ENCODE peak calls at places on chromosomes 5 and 9, in nine cellular contexts. O, K, C, E, G, N, T, X and H are unnamed samples.
A peak's percentile ranks its signal among the peaks of the same experiment; 100 is the strongest.

GRCh38 chr5:52786937-52787599 is 648 bp upstream of the ITGA1 start:
- DNase-seq in O (no peak), K (no peak), C (peak; percentile 18), E (no peak), G (peak; percentile 43), N (no peak), T (peak; percentile 70), X (no peak), H (peak; percentile 68)

GRCh38 chr5:163079618-163080017 is 357.8 kb upstream of the CCNG1 start:
- DNase-seq in O (no peak), K (peak; percentile 40), C (peak; percentile 41), E (no peak), G (no peak), N (no peak), T (peak; percentile 31), X (no peak), H (no peak)

GRCh38 chr5:86977185-86977584 is 290.5 kb upstream of the RASA1 start:
- DNase-seq in O (no peak), K (no peak), C (no peak), E (no peak), G (peak; percentile 61), N (no peak), T (no peak), X (peak; percentile 67), H (no peak)

GRCh38 chr5:127746756-127747155 is 43.6 kb downstream of the CCDC192 start:
- DNase-seq in O (no peak), K (peak; percentile 69), C (no peak), E (no peak), G (peak; percentile 56), N (no peak), T (peak; percentile 43), X (peak; percentile 27), H (peak; percentile 41)

GRCh38 chr9:133569891-133570651 is 35.6 kb downstream of the ADAMTSL2 start:
- DNase-seq in O (peak; percentile 39), K (no peak), C (peak; percentile 56), E (no peak), G (no peak), N (no peak), T (no peak), X (no peak), H (no peak)

GRCh38 chr5:55926476-55926875 is 68.3 kb downstream of the IL6ST start:
- DNase-seq in O (no peak), K (no peak), C (no peak), E (no peak), G (no peak), N (no peak), T (no peak), X (no peak), H (no peak)

GRCh38 chr5:38316544-38317224 is 58.3 kb downstream of the EGFLAM start:
- DNase-seq in O (no peak), K (no peak), C (no peak), E (no peak), G (peak; percentile 54), N (peak; percentile 46), T (no peak), X (peak; percentile 82), H (no peak)

GRCh38 chr9:112439825-112440224 is 46.8 kb upstream of the KIAA1958 start:
- DNase-seq in O (no peak), K (no peak), C (no peak), E (no peak), G (no peak), N (no peak), T (no peak), X (no peak), H (peak; percentile 50)

GRCh38 chr9:20297646-20298084 is 324.6 kb downstream of the MLLT3 start:
- DNase-seq in O (no peak), K (no peak), C (no peak), E (no peak), G (peak; percentile 17), N (peak; percentile 62), T (no peak), X (peak; percentile 38), H (peak; percentile 81)

GRCh38 chr5:178786859-178787499 is 56.5 kb upstream of the ZNF354A start:
- DNase-seq in O (no peak), K (peak; percentile 98), C (no peak), E (no peak), G (peak; percentile 10), N (peak; percentile 79), T (peak; percentile 96), X (peak; percentile 50), H (peak; percentile 97)

GRCh38 chr5:157983906-157984551 is 125.1 kb upstream of the CLINT1 start:
- DNase-seq in O (no peak), K (no peak), C (no peak), E (no peak), G (no peak), N (no peak), T (no peak), X (no peak), H (no peak)

GRCh38 chr5:10536931-10537579 is 26.8 kb upstream of the ANKRD33B start:
- DNase-seq in O (no peak), K (no peak), C (no peak), E (no peak), G (peak; percentile 45), N (no peak), T (no peak), X (no peak), H (no peak)

GRCh38 chr9:122474561-122474960 is 3.2 kb downstream of the OR1J1 start:
- DNase-seq in O (no peak), K (no peak), C (no peak), E (no peak), G (no peak), N (no peak), T (no peak), X (no peak), H (no peak)

GRCh38 chr9:85040141-85040540 is 370.6 kb downstream of the NTRK2 start:
- DNase-seq in O (peak; percentile 6), K (no peak), C (no peak), E (no peak), G (no peak), N (no peak), T (no peak), X (no peak), H (peak; percentile 76)

GRCh38 chr5:53406630-53407316 is 73.7 kb upstream of the FST start:
- DNase-seq in O (no peak), K (peak; percentile 87), C (no peak), E (peak; percentile 73), G (peak; percentile 74), N (peak; percentile 91), T (peak; percentile 75), X (peak; percentile 88), H (peak; percentile 92)

GRCh38 chr9:15824310-15824709 is 271.5 kb downstream of the CCDC171 start:
- DNase-seq in O (peak; percentile 7), K (peak; percentile 6), C (peak; percentile 23), E (no peak), G (peak; percentile 28), N (no peak), T (peak; percentile 71), X (no peak), H (peak; percentile 4)
- TF ChIP-seq CTCF in O (peak; percentile 34), K (no peak), C (no peak), E (peak; percentile 38), G (no peak), N (peak; percentile 51), T (peak; percentile 19), X (no peak), H (no peak)

GRCh38 chr5:141430332-141431113 is at the start of gene PCDHGA12:
- DNase-seq in O (no peak), K (no peak), C (no peak), E (peak; percentile 52), G (peak; percentile 96), N (peak; percentile 88), T (peak; percentile 89), X (peak; percentile 92), H (peak; percentile 77)
- TF ChIP-seq CTCF in O (no peak), K (no peak), C (no peak), E (peak; percentile 50), G (peak; percentile 78), N (peak; percentile 83), T (peak; percentile 30), X (peak; percentile 75), H (peak; percentile 65)

GRCh38 chr5:134913795-134914194 is 8.9 kb downstream of the PCBD2 start:
- DNase-seq in O (no peak), K (no peak), C (no peak), E (no peak), G (no peak), N (no peak), T (no peak), X (no peak), H (no peak)

GRCh38 chr5:134920848-134921575 is 16.1 kb downstream of the PCBD2 start:
- DNase-seq in O (no peak), K (no peak), C (no peak), E (no peak), G (no peak), N (no peak), T (no peak), X (no peak), H (no peak)

GRCh38 chr5:134913254-134913653 is 8.3 kb downstream of the PCBD2 start:
- DNase-seq in O (no peak), K (no peak), C (no peak), E (no peak), G (no peak), N (no peak), T (no peak), X (no peak), H (no peak)

GRCh38 chr5:134911285-134912215 is 6.6 kb downstream of the PCBD2 start:
- DNase-seq in O (no peak), K (no peak), C (no peak), E (no peak), G (no peak), N (no peak), T (no peak), X (peak; percentile 27), H (peak; percentile 17)

DNA sequence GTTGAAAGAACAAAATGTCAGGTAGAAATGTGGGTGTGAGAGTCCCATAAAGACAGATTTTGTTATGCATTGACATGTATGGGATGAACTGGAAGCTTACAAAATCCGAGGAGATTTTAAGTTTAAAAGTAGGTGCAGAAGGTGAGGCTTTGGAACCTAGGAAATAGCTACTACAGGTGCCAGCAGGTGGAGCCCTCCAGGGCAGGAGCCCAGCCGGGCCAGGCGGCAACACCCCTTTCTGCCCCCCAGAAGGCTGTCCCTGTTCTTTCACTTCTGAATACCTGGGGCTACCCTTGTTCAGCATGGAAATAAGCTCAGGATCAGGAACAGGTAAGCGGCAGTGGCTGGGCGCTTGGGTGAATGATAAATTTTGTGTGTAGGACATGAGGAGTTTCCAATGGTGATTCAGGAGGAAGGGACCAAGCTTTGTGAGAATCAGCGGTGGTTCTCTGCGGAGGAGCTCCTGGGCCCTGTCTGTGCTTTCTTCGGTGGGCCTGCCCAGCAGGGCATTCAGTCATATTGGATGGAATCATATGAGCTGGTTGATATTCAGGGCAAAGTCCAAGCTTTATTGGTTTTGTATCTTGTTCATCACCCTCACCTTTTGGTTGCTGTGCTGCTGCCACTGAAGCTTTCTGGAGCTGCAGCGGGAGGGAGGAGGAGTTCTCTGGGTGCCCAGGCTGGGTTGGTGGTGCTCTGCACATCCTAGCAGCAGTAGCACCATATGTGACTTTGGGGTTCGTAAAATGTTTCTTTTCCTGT is 12.3 kb downstream of the PCBD2 start:
- DNase-seq in O (peak; percentile 54), K (peak; percentile 11), C (peak; percentile 56), E (no peak), G (no peak), N (no peak), T (no peak), X (no peak), H (peak; percentile 32)
- TF ChIP-seq CTCF in O (peak; percentile 69), K (peak; percentile 60), C (peak; percentile 36), E (peak; percentile 47), G (peak; percentile 20), N (peak; percentile 53), T (peak; percentile 33), X (no peak), H (peak; percentile 50)

DNA sequence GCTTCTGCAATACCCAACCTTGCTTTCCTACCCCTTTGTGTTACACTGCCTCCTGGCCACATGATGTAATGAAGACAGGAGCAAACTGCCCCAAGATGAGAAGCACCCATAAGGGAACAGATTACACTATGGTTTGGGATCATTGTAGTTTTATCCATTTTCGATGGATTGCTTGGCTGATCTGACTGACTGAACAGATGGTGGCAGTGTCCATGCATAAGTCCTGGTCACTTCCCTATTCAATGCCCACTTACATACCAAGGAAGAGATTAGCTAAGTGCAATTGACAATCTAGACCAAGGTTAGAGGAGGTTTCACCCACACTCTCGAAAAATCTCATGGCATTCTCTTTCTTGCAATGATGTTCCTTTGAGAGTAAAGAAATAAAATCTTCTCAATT is 319.9 kb downstream of the RAB3C start:
- DNase-seq in O (no peak), K (peak; percentile 2), C (no peak), E (no peak), G (peak; percentile 7), N (no peak), T (no peak), X (no peak), H (no peak)
- TF ChIP-seq CTCF in O (no peak), K (no peak), C (no peak), E (no peak), G (no peak), N (no peak), T (no peak), X (no peak), H (no peak)